ENCODE peak calls at places on chromosomes 4 and X, in nine cellular contexts. M is AG10803; W is activated CD4-positive, CD25-positive, alpha-beta regulatory T cell; S is stimulated activated CD4-positive, alpha-beta T cell treated with anti-CD3 and anti-CD28 coated beads, TNF-alpha, amount 100 ng/mL, for 48 hours; T is NCI-H460; R is posterior vena cava; I is uterus; Q is smooth muscle cell of the brain vasculature; K is osteocyte. O is an unnamed sample.

GRCh38 chr4:169115897-169116254 is 105.8 kb upstream of the CBR4 start:
- DNase-seq in S (no peak), I (no peak), W (no peak), K (no peak), Q (no peak), T (peak; percentile 22), R (no peak), M (peak; percentile 97), O (peak; percentile 66)

GRCh38 chrX:25873196-25873595 is 264.9 kb upstream of the MAGEB18 start:
- DNase-seq in Q (no peak), M (peak; percentile 11), T (peak; percentile 38), W (no peak), K (no peak), R (no peak), S (no peak), I (no peak), O (no peak)

GRCh38 chrX:63635750-63636149 is 149.3 kb downstream of the ARHGEF9 start:
- DNase-seq in S (no peak), W (no peak), M (no peak), Q (no peak), T (no peak), I (no peak), K (no peak), R (no peak), O (no peak)

GRCh38 chr4:140363558-140363957 is 9.9 kb upstream of the SCOC start:
- DNase-seq in W (no peak), K (no peak), I (no peak), S (no peak), Q (no peak), M (no peak), R (no peak), T (no peak), O (no peak)

GRCh38 chrX:17380221-17380620 is 5.2 kb downstream of the NHS start:
- DNase-seq in W (no peak), Q (no peak), M (no peak), S (no peak), K (no peak), I (no peak), R (no peak), T (no peak), O (no peak)

GRCh38 chr4:60656171-60656570 is 544.0 kb upstream of the ADGRL3 start:
- DNase-seq in S (no peak), M (peak; percentile 9), K (no peak), W (no peak), T (no peak), I (no peak), R (no peak), Q (no peak), O (peak; percentile 41)

GRCh38 chrX:53474707-53475106 is 40.5 kb upstream of the HSD17B10 start:
- DNase-seq in I (no peak), W (no peak), S (no peak), T (no peak), Q (no peak), R (no peak), M (no peak), K (no peak), O (no peak)

GRCh38 chrX:102599084-102599949 is at the start of gene ARMCX5:
- DNase-seq in Q (peak; percentile 53), W (peak; percentile 34), K (peak; percentile 87), R (peak; percentile 85), T (peak; percentile 86), I (peak; percentile 65), M (peak; percentile 86), S (peak; percentile 59), O (peak; percentile 94)

GRCh38 chrX:56233682-56234081 is 1.5 kb downstream of the KLF8 start:
- DNase-seq in R (no peak), I (peak; percentile 66), K (no peak), M (peak; percentile 5), W (no peak), T (no peak), S (no peak), Q (no peak), O (peak; percentile 92)

GRCh38 chr4:169823685-169824084 is 65.9 kb upstream of the HPF1 start:
- DNase-seq in Q (peak; percentile 9), T (peak; percentile 50), W (no peak), I (no peak), K (no peak), R (no peak), M (peak; percentile 52), S (peak; percentile 1), O (peak; percentile 87)

GRCh38 chr4:56289934-56290333 is 97.4 kb downstream of the AASDH start:
- DNase-seq in M (no peak), I (no peak), T (no peak), Q (no peak), S (no peak), K (peak; percentile 57), R (no peak), W (no peak), O (peak; percentile 8)

GRCh38 chr4:52748432-52748831 is 2.8 kb downstream of the ERVMER34-1 start:
- DNase-seq in S (no peak), R (no peak), W (no peak), I (no peak), K (no peak), Q (no peak), T (no peak), M (no peak), O (no peak)

GRCh38 chr4:74933562-74934015 is 673 bp downstream of the PARM1 start:
- DNase-seq in K (no peak), W (no peak), Q (no peak), T (no peak), I (peak; percentile 17), M (no peak), S (no peak), R (peak; percentile 87), O (peak; percentile 19)

GRCh38 chr4:173527103-173527876 is 2.7 kb downstream of the HAND2 start:
- DNase-seq in K (no peak), R (no peak), S (no peak), Q (no peak), T (no peak), W (no peak), M (peak; percentile 41), I (no peak), O (peak; percentile 81)

GRCh38 chr4:182380701-182381295 is 137.6 kb downstream of the TENM3 start:
- DNase-seq in I (no peak), Q (no peak), T (no peak), R (no peak), W (no peak), K (no peak), S (no peak), M (peak; percentile 58), O (no peak)

GRCh38 chr4:166956484-166956883 is 277.8 kb downstream of the SPOCK3 start:
- DNase-seq in W (no peak), K (no peak), R (no peak), Q (no peak), S (no peak), I (no peak), T (no peak), M (no peak), O (no peak)

O was measured in mesendoderm.